ENCODE peak calls at places on chromosomes 3 and 15, in seven cellular contexts. V is GM19239; F is HT1080; A is nephron progenitor cell; Z is activated T-helper 9 cell treated with anti-CD3 and anti-CD28 coated beads, Interleukin-2, amount 50 U/mL, for 16 hours; Q is amniotic stem cell; L is EH. W is an unnamed sample.

GRCh38 chr3:9007213-9007612 is 43.9 kb upstream of the RAD18 start:
- DNase-seq in V (no peak), F (no peak), A (no peak), Z (no peak), Q (no peak), L (no peak), W (no peak)

GRCh38 chr3:14957933-14958332 is 10.6 kb downstream of the NR2C2 start:
- DNase-seq in V (no peak), F (no peak), A (no peak), Z (no peak), Q (no peak), L (no peak), W (no peak)

GRCh38 chr3:115655761-115656282 is 32.5 kb downstream of the GAP43 start:
- DNase-seq in V (no peak), F (no peak), A (no peak), Z (no peak), Q (no peak), L (peak), W (no peak)

GRCh38 chr15:98853161-98853560 is 154.4 kb downstream of the PGPEP1L start:
- DNase-seq in V (no peak), F (peak), A (peak), Z (peak), Q (peak), L (peak), W (peak)

GRCh38 chr3:119703900-119704531 is 1.2 kb downstream of the CFAP91 start:
- DNase-seq in V (no peak), F (no peak), A (no peak), Z (no peak), Q (no peak), L (no peak), W (no peak)

GRCh38 chr15:97836003-97836402 is 124.5 kb upstream of the ARRDC4 start:
- DNase-seq in V (no peak), F (no peak), A (no peak), Z (no peak), Q (no peak), L (no peak), W (no peak)

GRCh38 chr3:48411041-48411588 is 18.8 kb downstream of the PLXNB1 start:
- DNase-seq in V (no peak), F (no peak), A (no peak), Z (no peak), Q (no peak), L (no peak), W (no peak)

GRCh38 chr15:91824256-91824655 is 29.3 kb upstream of the SLCO3A1 start:
- DNase-seq in V (no peak), F (no peak), A (no peak), Z (no peak), Q (no peak), L (no peak), W (no peak)

GRCh38 chr15:66108483-66109270 is 144.9 kb downstream of the MEGF11 start:
- DNase-seq in V (no peak), F (no peak), A (no peak), Z (no peak), Q (no peak), L (no peak), W (no peak)

W was measured in activated naive CD4-positive, alpha-beta T cell treated with Interleukin-2 at 50 U/mL for 16 hours.